ENCODE peak calls at places on chromosomes 13 and 19, in eight cellular contexts. H is HEK293T; L is Right ventricle myocardium superior; U is brain microvascular endothelial cell; C is frontal cortex; N is stimulated activated CD4-positive, alpha-beta T cell treated with anti-CD3 and anti-CD28 coated beads, TNF-alpha, amount 100 ng/mL, for 48 hours; Y is germinal center; G is activated T-cell treated with anti-CD3 and anti-CD28 coated beads for 24 hours. M is an unnamed sample.

GRCh38 chr19:46373573-46374359 is 26.9 kb downstream of the PPP5C start:
- DNase-seq in G (no peak), H (no peak), U (peak; percentile 68), N (no peak), C (no peak), L (peak; percentile 89), Y (no peak), M (peak; percentile 93)

GRCh38 chr13:29817604-29818378 is 32.6 kb downstream of the UBL3 start:
- DNase-seq in C (no peak), U (no peak), H (no peak), L (no peak), G (no peak), Y (peak; percentile 55), N (no peak), M (no peak)

GRCh38 chr19:33781536-33781935 is 15.1 kb upstream of the KCTD15 start:
- DNase-seq in L (no peak), U (no peak), Y (no peak), N (no peak), C (no peak), G (no peak), H (no peak), M (no peak)

GRCh38 chr19:54448774-54449700 is at the start of gene LENG8:
- DNase-seq in H (peak; percentile 94), C (peak; percentile 98), G (peak; percentile 94), U (peak; percentile 98), L (peak; percentile 99), Y (peak; percentile 98), N (peak; percentile 94), M (peak; percentile 99)

GRCh38 chr13:46899801-46900200 is 2.9 kb upstream of the HTR2A start:
- DNase-seq in N (no peak), H (no peak), C (no peak), U (no peak), L (no peak), G (no peak), Y (no peak), M (no peak)

GRCh38 chr19:4376991-4377781 is 23.2 kb downstream of the SH3GL1 start:
- DNase-seq in C (no peak), Y (no peak), L (no peak), G (no peak), U (no peak), H (no peak), N (no peak), M (no peak)

GRCh38 chr13:79780240-79780639 is 299.3 kb downstream of the NDFIP2 start:
- DNase-seq in C (no peak), U (peak; percentile 34), L (no peak), G (no peak), Y (no peak), H (no peak), N (no peak), M (no peak)

GRCh38 chr19:15303105-15303780 is 29.1 kb downstream of the BRD4 start:
- DNase-seq in G (no peak), N (no peak), C (no peak), Y (no peak), L (no peak), H (no peak), U (no peak), M (no peak)

GRCh38 chr13:33280923-33281322 is 4.6 kb downstream of the STARD13 start:
- DNase-seq in Y (no peak), G (no peak), U (no peak), H (no peak), N (no peak), C (no peak), L (no peak), M (no peak)

GRCh38 chr19:3573162-3573857 is 566 bp downstream of the HMG20B start:
- DNase-seq in C (peak; percentile 60), Y (no peak), L (peak; percentile 63), U (no peak), N (no peak), G (no peak), H (no peak), M (peak; percentile 69)

GRCh38 chr13:23758783-23759527 is 130.2 kb downstream of the MIPEP start:
- DNase-seq in C (no peak), N (no peak), U (no peak), G (no peak), L (no peak), H (no peak), Y (no peak), M (no peak)

GRCh38 chr13:73065665-73066350 is 7.0 kb downstream of the KLF5 start:
- DNase-seq in L (no peak), G (no peak), Y (no peak), N (no peak), U (no peak), H (no peak), C (no peak), M (no peak)

M was measured in lower lobe of right lung.